ENCODE peak calls at places on chromosomes 5 and 9, in five cellular contexts. One of them, this sample, is unnamed.

GRCh38 chr9:123373941-123374340 is 17.9 kb downstream of the CRB2 start:
- DNase-seq in MV-4-11: no peak
- DNase-seq in T follicular helper cell: no peak
- DNase-seq in GM04503: no peak
- DNase-seq in stimulated activated CD4-positive, alpha-beta T cell treated with anti-CD3 and anti-CD28 coated beads, Interleukin-1b, Interleukin-23, amount 100 ng/mL, for 4 hours: no peak
- DNase-seq in this sample: no peak

GRCh38 chr5:1135696-1136525 is 24.0 kb upstream of the SLC12A7 start:
- DNase-seq in MV-4-11: no peak
- DNase-seq in T follicular helper cell: no peak
- DNase-seq in GM04503: no peak
- DNase-seq in stimulated activated CD4-positive, alpha-beta T cell treated with anti-CD3 and anti-CD28 coated beads, Interleukin-1b, Interleukin-23, amount 100 ng/mL, for 4 hours: no peak
- DNase-seq in this sample: no peak

GRCh38 chr5:108216890-108217289 is 165.0 kb downstream of the FBXL17 start:
- DNase-seq in MV-4-11: no peak
- DNase-seq in T follicular helper cell: no peak
- DNase-seq in GM04503: no peak
- DNase-seq in stimulated activated CD4-positive, alpha-beta T cell treated with anti-CD3 and anti-CD28 coated beads, Interleukin-1b, Interleukin-23, amount 100 ng/mL, for 4 hours: no peak
- DNase-seq in this sample: no peak

GRCh38 chr9:15915711-15916110 is 362.9 kb downstream of the CCDC171 start:
- DNase-seq in MV-4-11: no peak
- DNase-seq in T follicular helper cell: no peak
- DNase-seq in GM04503: no peak
- DNase-seq in stimulated activated CD4-positive, alpha-beta T cell treated with anti-CD3 and anti-CD28 coated beads, Interleukin-1b, Interleukin-23, amount 100 ng/mL, for 4 hours: no peak
- DNase-seq in this sample: peak

GRCh38 chr9:135088979-135089847 is 1.7 kb downstream of the OLFM1 start:
- DNase-seq in MV-4-11: no peak
- DNase-seq in T follicular helper cell: no peak
- DNase-seq in GM04503: no peak
- DNase-seq in stimulated activated CD4-positive, alpha-beta T cell treated with anti-CD3 and anti-CD28 coated beads, Interleukin-1b, Interleukin-23, amount 100 ng/mL, for 4 hours: no peak
- DNase-seq in this sample: no peak

GRCh38 chr5:54792611-54793404 is 192.6 kb downstream of the ESM1 start:
- DNase-seq in MV-4-11: no peak
- DNase-seq in T follicular helper cell: no peak
- DNase-seq in GM04503: no peak
- DNase-seq in stimulated activated CD4-positive, alpha-beta T cell treated with anti-CD3 and anti-CD28 coated beads, Interleukin-1b, Interleukin-23, amount 100 ng/mL, for 4 hours: no peak
- DNase-seq in this sample: no peak

GRCh38 chr5:179431221-179431620 is 86.0 kb upstream of the ADAMTS2 start:
- DNase-seq in MV-4-11: peak
- DNase-seq in T follicular helper cell: no peak
- DNase-seq in GM04503: no peak
- DNase-seq in stimulated activated CD4-positive, alpha-beta T cell treated with anti-CD3 and anti-CD28 coated beads, Interleukin-1b, Interleukin-23, amount 100 ng/mL, for 4 hours: no peak
- DNase-seq in this sample: no peak

GRCh38 chr9:106897223-106897622 is 34.3 kb downstream of the ZNF462 start:
- DNase-seq in MV-4-11: no peak
- DNase-seq in T follicular helper cell: no peak
- DNase-seq in GM04503: no peak
- DNase-seq in stimulated activated CD4-positive, alpha-beta T cell treated with anti-CD3 and anti-CD28 coated beads, Interleukin-1b, Interleukin-23, amount 100 ng/mL, for 4 hours: no peak
- DNase-seq in this sample: no peak

GRCh38 chr5:72661405-72661804 is 154.2 kb upstream of the ZNF366 start:
- DNase-seq in MV-4-11: no peak
- DNase-seq in T follicular helper cell: no peak
- DNase-seq in GM04503: no peak
- DNase-seq in stimulated activated CD4-positive, alpha-beta T cell treated with anti-CD3 and anti-CD28 coated beads, Interleukin-1b, Interleukin-23, amount 100 ng/mL, for 4 hours: no peak
- DNase-seq in this sample: no peak

GRCh38 chr9:100160021-100160420 is 61.0 kb downstream of the INVS start:
- DNase-seq in MV-4-11: no peak
- DNase-seq in T follicular helper cell: no peak
- DNase-seq in GM04503: no peak
- DNase-seq in stimulated activated CD4-positive, alpha-beta T cell treated with anti-CD3 and anti-CD28 coated beads, Interleukin-1b, Interleukin-23, amount 100 ng/mL, for 4 hours: no peak
- DNase-seq in this sample: peak

GRCh38 chr5:68243251-68243650 is 27.7 kb downstream of the PIK3R1 start:
- DNase-seq in MV-4-11: no peak
- DNase-seq in T follicular helper cell: no peak
- DNase-seq in GM04503: no peak
- DNase-seq in stimulated activated CD4-positive, alpha-beta T cell treated with anti-CD3 and anti-CD28 coated beads, Interleukin-1b, Interleukin-23, amount 100 ng/mL, for 4 hours: no peak
- DNase-seq in this sample: peak

GRCh38 chr9:111236337-111236736 is 93.7 kb downstream of the OR2K2 start:
- DNase-seq in MV-4-11: no peak
- DNase-seq in T follicular helper cell: no peak
- DNase-seq in GM04503: no peak
- DNase-seq in stimulated activated CD4-positive, alpha-beta T cell treated with anti-CD3 and anti-CD28 coated beads, Interleukin-1b, Interleukin-23, amount 100 ng/mL, for 4 hours: no peak
- DNase-seq in this sample: no peak

GRCh38 chr9:121984726-121985402 is 108.2 kb downstream of the TTLL11 start:
- DNase-seq in MV-4-11: no peak
- DNase-seq in T follicular helper cell: no peak
- DNase-seq in GM04503: peak
- DNase-seq in stimulated activated CD4-positive, alpha-beta T cell treated with anti-CD3 and anti-CD28 coated beads, Interleukin-1b, Interleukin-23, amount 100 ng/mL, for 4 hours: no peak
- DNase-seq in this sample: no peak

GRCh38 chr9:34381323-34381722 is 4.6 kb upstream of the MYORG start:
- DNase-seq in MV-4-11: no peak
- DNase-seq in T follicular helper cell: no peak
- DNase-seq in GM04503: no peak
- DNase-seq in stimulated activated CD4-positive, alpha-beta T cell treated with anti-CD3 and anti-CD28 coated beads, Interleukin-1b, Interleukin-23, amount 100 ng/mL, for 4 hours: no peak
- DNase-seq in this sample: no peak

GRCh38 chr5:172506921-172507320 is 52.6 kb upstream of the SH3PXD2B start:
- DNase-seq in MV-4-11: no peak
- DNase-seq in T follicular helper cell: no peak
- DNase-seq in GM04503: no peak
- DNase-seq in stimulated activated CD4-positive, alpha-beta T cell treated with anti-CD3 and anti-CD28 coated beads, Interleukin-1b, Interleukin-23, amount 100 ng/mL, for 4 hours: no peak
- DNase-seq in this sample: no peak

GRCh38 chr5:116441223-116441622 is 133.4 kb downstream of the SEMA6A start:
- DNase-seq in MV-4-11: no peak
- DNase-seq in T follicular helper cell: no peak
- DNase-seq in GM04503: no peak
- DNase-seq in stimulated activated CD4-positive, alpha-beta T cell treated with anti-CD3 and anti-CD28 coated beads, Interleukin-1b, Interleukin-23, amount 100 ng/mL, for 4 hours: no peak
- DNase-seq in this sample: no peak

GRCh38 chr5:168366124-168366523 is 74.7 kb downstream of the WWC1 start:
- DNase-seq in MV-4-11: no peak
- DNase-seq in T follicular helper cell: no peak
- DNase-seq in GM04503: peak
- DNase-seq in stimulated activated CD4-positive, alpha-beta T cell treated with anti-CD3 and anti-CD28 coated beads, Interleukin-1b, Interleukin-23, amount 100 ng/mL, for 4 hours: no peak
- DNase-seq in this sample: no peak

GRCh38 chr5:110338336-110339083 is 388.0 kb downstream of the TMEM232 start:
- DNase-seq in MV-4-11: peak
- DNase-seq in T follicular helper cell: no peak
- DNase-seq in GM04503: no peak
- DNase-seq in stimulated activated CD4-positive, alpha-beta T cell treated with anti-CD3 and anti-CD28 coated beads, Interleukin-1b, Interleukin-23, amount 100 ng/mL, for 4 hours: no peak
- DNase-seq in this sample: no peak

GRCh38 chr9:88972401-88972800 is 18.9 kb upstream of the S1PR3 start:
- DNase-seq in MV-4-11: no peak
- DNase-seq in T follicular helper cell: no peak
- DNase-seq in GM04503: no peak
- DNase-seq in stimulated activated CD4-positive, alpha-beta T cell treated with anti-CD3 and anti-CD28 coated beads, Interleukin-1b, Interleukin-23, amount 100 ng/mL, for 4 hours: no peak
- DNase-seq in this sample: no peak

GRCh38 chr5:159353661-159354252 is 23.5 kb upstream of the IL12B start:
- DNase-seq in MV-4-11: no peak
- DNase-seq in T follicular helper cell: no peak
- DNase-seq in GM04503: no peak
- DNase-seq in stimulated activated CD4-positive, alpha-beta T cell treated with anti-CD3 and anti-CD28 coated beads, Interleukin-1b, Interleukin-23, amount 100 ng/mL, for 4 hours: no peak
- DNase-seq in this sample: no peak

GRCh38 chr5:55850839-55851674 is at the start of gene IL31RA:
- DNase-seq in MV-4-11: peak
- DNase-seq in T follicular helper cell: no peak
- DNase-seq in GM04503: peak
- DNase-seq in stimulated activated CD4-positive, alpha-beta T cell treated with anti-CD3 and anti-CD28 coated beads, Interleukin-1b, Interleukin-23, amount 100 ng/mL, for 4 hours: no peak
- DNase-seq in this sample: peak

GRCh38 chr9:123434619-123435240 is 78.7 kb downstream of the CRB2 start:
- DNase-seq in MV-4-11: no peak
- DNase-seq in T follicular helper cell: no peak
- DNase-seq in GM04503: no peak
- DNase-seq in stimulated activated CD4-positive, alpha-beta T cell treated with anti-CD3 and anti-CD28 coated beads, Interleukin-1b, Interleukin-23, amount 100 ng/mL, for 4 hours: no peak
- DNase-seq in this sample: no peak

GRCh38 chr5:155631116-155631515 is 617.6 kb downstream of the KIF4B start:
- DNase-seq in MV-4-11: no peak
- DNase-seq in T follicular helper cell: no peak
- DNase-seq in GM04503: peak
- DNase-seq in stimulated activated CD4-positive, alpha-beta T cell treated with anti-CD3 and anti-CD28 coated beads, Interleukin-1b, Interleukin-23, amount 100 ng/mL, for 4 hours: no peak
- DNase-seq in this sample: peak

GRCh38 chr9:33687779-33688178 is 107.6 kb upstream of the PRSS3 start:
- DNase-seq in MV-4-11: peak
- DNase-seq in T follicular helper cell: no peak
- DNase-seq in GM04503: no peak
- DNase-seq in stimulated activated CD4-positive, alpha-beta T cell treated with anti-CD3 and anti-CD28 coated beads, Interleukin-1b, Interleukin-23, amount 100 ng/mL, for 4 hours: no peak
- DNase-seq in this sample: peak

GRCh38 chr5:153661897-153662296 is 171.4 kb downstream of the GRIA1 start:
- DNase-seq in MV-4-11: no peak
- DNase-seq in T follicular helper cell: no peak
- DNase-seq in GM04503: no peak
- DNase-seq in stimulated activated CD4-positive, alpha-beta T cell treated with anti-CD3 and anti-CD28 coated beads, Interleukin-1b, Interleukin-23, amount 100 ng/mL, for 4 hours: no peak
- DNase-seq in this sample: no peak

GRCh38 chr5:60497706-60498500 is 202.1 kb downstream of the DEPDC1B start:
- DNase-seq in MV-4-11: no peak
- DNase-seq in T follicular helper cell: no peak
- DNase-seq in GM04503: peak
- DNase-seq in stimulated activated CD4-positive, alpha-beta T cell treated with anti-CD3 and anti-CD28 coated beads, Interleukin-1b, Interleukin-23, amount 100 ng/mL, for 4 hours: no peak
- DNase-seq in this sample: no peak